ENCODE peak calls at places on chromosomes 7 and 10, in four cellular contexts. N is IMR-90, O is GM12878, Q is endothelial cell of umbilical vein. R is an unnamed sample.

GRCh38 chr7:2202901-2203550 is 29.7 kb downstream of the MAD1L1 start:
- DNase-seq in Q (no peak), N (no peak), O (no peak), R (no peak)

GRCh38 chr7:142338633-142339501 is 81.0 kb upstream of the PRSS58 start:
- DNase-seq in Q (no peak), N (peak), O (no peak), R (peak)

GRCh38 chr7:52696183-52696582 is 339.2 kb upstream of the POM121L12 start:
- DNase-seq in O (no peak), N (no peak), Q (no peak), R (no peak)

GRCh38 chr10:125000366-125001312 is 58.7 kb downstream of the ZRANB1 start:
- DNase-seq in N (peak), O (no peak), Q (no peak), R (no peak)

GRCh38 chr7:74012842-74013249 is 15.1 kb upstream of the ELN start:
- DNase-seq in O (peak), N (peak), Q (peak), R (peak)

GRCh38 chr10:80701706-80702105 is 164.0 kb downstream of the SH2D4B start:
- DNase-seq in Q (no peak), N (no peak), O (no peak), R (no peak)

GRCh38 chr7:33905389-33906032 is at the start of gene BMPER:
- DNase-seq in N (peak), O (no peak), Q (no peak), R (no peak)

GRCh38 chr7:118104812-118105441 is 79.0 kb upstream of the LSM8 start:
- DNase-seq in Q (peak), O (no peak), N (peak), R (no peak)

GRCh38 chr7:1884583-1885350 is 214.7 kb downstream of the ELFN1 start:
- DNase-seq in N (peak), O (no peak), Q (no peak), R (peak)

GRCh38 chr10:27637601-27638000 is 108.0 kb downstream of the MKX start:
- DNase-seq in O (no peak), Q (no peak), N (peak), R (no peak)

GRCh38 chr7:39069886-39070881 is 92.5 kb downstream of the POU6F2 start:
- DNase-seq in O (no peak), Q (no peak), N (no peak), R (no peak)

GRCh38 chr7:14380881-14381280 is 391.4 kb upstream of the ETV1 start:
- DNase-seq in Q (no peak), O (no peak), N (no peak), R (no peak)

DNA sequence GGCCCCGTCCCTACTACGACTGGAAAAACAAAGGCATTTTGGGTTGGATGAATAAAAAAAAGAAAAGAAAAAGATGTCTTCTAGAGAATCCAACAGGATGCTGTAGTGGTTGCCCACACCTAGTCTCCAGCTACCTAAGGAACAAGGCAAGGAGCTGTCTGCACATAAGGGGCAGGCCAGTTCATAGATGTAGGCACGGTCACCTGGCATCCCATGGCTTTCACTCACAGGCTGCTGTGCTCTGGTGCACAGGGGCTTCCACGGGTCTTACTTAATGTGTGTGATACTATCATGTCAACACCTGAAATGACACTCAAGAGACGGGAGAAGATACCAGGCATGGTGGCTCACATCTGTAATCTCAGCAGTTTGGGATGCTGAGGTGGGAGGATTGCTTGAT is 978 bp downstream of the KCTD7 start:
- DNase-seq in N (no peak), O (no peak), Q (no peak), R (no peak)
- TF ChIP-seq FOS in N (no peak), O (no peak), Q (no peak), R (no peak)

GRCh38 chr10:107579970-107580369 is 415.5 kb upstream of the SORCS1 start:
- DNase-seq in Q (no peak), N (no peak), O (no peak), R (no peak)
- TF ChIP-seq FOS in Q (no peak), N (no peak), O (no peak), R (no peak)

DNA sequence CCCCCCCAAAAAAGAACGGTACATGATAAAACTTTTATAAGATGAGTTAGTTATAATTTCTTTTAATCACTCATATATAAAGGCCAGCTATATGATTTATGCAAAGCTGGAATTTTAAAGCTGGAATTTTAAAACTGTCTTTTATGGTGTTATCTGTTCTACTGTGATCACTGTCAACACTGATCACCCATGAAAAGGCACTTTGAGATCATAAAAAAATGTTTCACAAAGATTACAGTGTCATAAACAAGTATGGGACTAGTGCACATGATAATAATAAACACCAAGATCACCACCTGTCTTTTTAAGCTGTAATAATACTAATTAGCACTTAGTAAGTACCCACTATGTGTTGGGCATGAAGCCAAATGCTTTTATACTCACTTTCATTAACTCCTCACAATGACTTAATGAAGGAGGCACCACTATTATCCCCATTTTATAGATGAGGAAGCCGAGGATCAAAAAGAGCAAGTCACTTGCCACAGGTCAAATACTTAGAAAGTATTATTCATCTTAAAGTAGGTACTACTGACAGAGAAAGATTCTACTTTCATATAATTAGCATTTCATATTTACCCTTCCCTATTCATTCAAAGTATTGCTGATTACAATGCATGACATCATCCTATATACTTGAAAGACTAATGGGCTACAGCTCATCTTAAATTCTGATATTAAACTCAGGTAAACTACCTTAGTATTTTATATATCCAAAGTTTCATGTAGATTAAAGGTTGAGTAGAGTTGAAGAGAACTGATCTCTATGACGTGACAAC is 8.3 kb upstream of the RHOBTB1 start:
- DNase-seq in O (no peak), N (no peak), Q (no peak), R (no peak)
- TF ChIP-seq FOS in O (no peak), N (no peak), Q (no peak), R (no peak)

GRCh38 chr7:36283711-36284130 is 105.9 kb upstream of the ANLN start:
- DNase-seq in N (no peak), O (no peak), Q (no peak), R (peak)
- TF ChIP-seq FOS in N (no peak), O (no peak), Q (no peak), R (no peak)

DNA sequence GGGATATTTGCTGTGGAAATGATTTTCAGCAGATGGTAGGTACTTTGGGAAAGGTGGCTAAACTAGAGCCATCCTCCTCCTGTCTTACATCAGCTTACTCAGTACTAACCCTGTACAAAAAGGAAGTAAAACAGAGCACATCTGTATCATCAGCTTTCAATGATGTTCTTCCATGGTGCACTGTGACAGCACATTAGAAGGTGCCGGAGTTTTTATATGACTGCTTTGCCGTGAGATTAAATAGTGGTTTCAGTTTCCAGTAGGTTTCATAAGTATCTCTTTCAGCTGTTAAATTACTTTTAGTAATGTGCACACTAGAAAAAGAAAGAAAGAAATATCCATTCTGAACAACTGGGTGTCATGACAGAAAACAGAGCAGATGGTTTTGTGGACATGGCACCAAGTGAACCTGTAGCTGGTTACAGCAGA is 86.5 kb downstream of the ARID5B start:
- DNase-seq in O (peak), N (peak), Q (no peak), R (no peak)
- TF ChIP-seq FOS in O (no peak), N (no peak), Q (no peak), R (no peak)

DNA sequence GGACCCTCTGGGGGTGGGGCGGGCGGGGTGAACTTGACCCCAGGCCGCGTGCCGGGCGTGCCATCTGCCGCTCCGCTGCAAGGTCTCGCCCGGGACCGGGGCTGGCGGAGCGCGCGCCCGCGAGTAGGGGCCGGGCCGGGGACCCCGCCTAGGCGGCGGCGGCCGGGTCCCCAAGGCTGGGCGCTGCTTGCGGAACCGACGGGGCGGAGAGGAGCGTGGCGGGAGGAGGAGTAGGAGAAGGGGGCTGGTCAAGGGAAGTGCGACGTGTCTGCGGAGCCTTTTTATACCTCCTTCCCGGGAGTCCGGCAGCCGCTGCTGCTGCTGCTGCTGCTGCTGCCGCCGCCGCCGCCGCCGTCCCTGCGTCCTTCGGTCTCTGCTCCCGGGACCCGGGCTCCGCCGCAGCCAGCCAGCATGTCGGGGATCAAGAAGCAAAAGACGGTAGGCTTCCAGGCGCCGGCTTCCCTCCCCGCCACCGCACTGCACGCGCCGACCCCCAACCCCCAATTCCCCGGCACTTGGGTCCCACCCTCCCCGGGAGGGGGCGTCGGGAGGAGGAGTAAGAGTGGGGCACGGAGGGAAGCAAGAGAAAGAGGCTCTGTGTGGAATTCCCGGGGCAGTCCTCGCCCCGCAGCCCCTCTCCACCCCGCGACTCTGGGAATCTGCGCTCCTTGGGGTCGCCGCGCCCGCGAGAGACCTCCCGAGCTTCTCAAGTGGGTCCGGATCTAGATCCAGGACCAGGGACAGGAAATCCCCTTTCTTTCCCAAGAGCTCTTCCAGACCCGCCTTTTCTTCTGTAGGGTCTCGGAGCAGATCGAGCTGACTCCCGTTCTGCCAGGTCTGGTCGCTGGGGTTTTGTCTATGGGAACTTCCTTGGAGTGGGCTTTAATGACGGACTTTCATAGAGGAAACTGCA is at the start of gene PAPSS2:
- DNase-seq in O (no peak), N (peak), Q (peak), R (no peak)
- TF ChIP-seq FOS in O (no peak), N (no peak), Q (no peak), R (no peak)

DNA sequence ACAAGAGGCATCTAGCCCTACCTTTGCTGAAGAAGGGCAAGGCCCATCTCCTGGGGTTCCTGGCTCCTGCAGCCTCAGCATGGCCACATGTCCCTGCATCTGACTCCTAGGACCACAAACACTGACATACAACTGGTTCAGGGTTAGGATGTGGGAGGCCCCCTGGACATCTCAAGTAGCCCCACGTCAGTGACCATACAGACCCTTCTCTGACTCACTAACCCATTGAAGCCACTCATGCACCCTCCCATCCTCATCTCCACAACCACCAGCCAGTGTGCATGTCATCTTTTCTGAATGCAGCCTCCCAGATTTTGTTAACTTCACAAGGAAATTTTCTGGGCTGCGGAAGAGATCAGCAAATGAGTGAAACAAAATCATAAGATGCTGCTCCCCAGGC is 18.2 kb downstream of the TMEM176B start:
- DNase-seq in O (no peak), Q (no peak), N (no peak), R (no peak)
- TF ChIP-seq FOS in O (no peak), Q (no peak), N (no peak), R (no peak)

R was measured in K562.